ENCODE peak calls at places on chromosome X, in four cellular contexts. N, F, T and B are unnamed samples.

GRCh38 chrX:123489011-123489410 is 243.8 kb downstream of the THOC2 start:
- DNase-seq in N (no peak), F (no peak), T (no peak), B (no peak)

GRCh38 chrX:102712967-102713677 is 874 bp downstream of the GPRASP2 start:
- DNase-seq in N (peak; percentile 26), F (peak; percentile 47), T (no peak), B (no peak)

GRCh38 chrX:151738751-151739150 is 4.2 kb downstream of the CNGA2 start:
- DNase-seq in N (no peak), F (no peak), T (no peak), B (no peak)

GRCh38 chrX:101417981-101418841 is 10.2 kb downstream of the HNRNPH2 start:
- DNase-seq in N (no peak), F (peak; percentile 74), T (no peak), B (peak; percentile 72)

GRCh38 chrX:103878466-103879151 is 46.6 kb upstream of the RAB9B start:
- DNase-seq in N (no peak), F (no peak), T (no peak), B (no peak)

GRCh38 chrX:39650883-39651282 is 446.9 kb downstream of the BCOR start:
- DNase-seq in N (no peak), F (no peak), T (no peak), B (no peak)

GRCh38 chrX:47568656-47569295 is 7.8 kb downstream of the ARAF start:
- DNase-seq in N (no peak), F (peak; percentile 68), T (no peak), B (no peak)

GRCh38 chrX:572490-573124 is 58.0 kb upstream of the SHOX start:
- DNase-seq in N (no peak), F (no peak), T (no peak), B (peak; percentile 42)

GRCh38 chrX:153353416-153353815 is 19.5 kb downstream of the ZNF275 start:
- DNase-seq in N (no peak), F (no peak), T (no peak), B (no peak)

GRCh38 chrX:11188664-11189063 is 77.5 kb downstream of the HCCS start:
- DNase-seq in N (no peak), F (no peak), T (no peak), B (no peak)

GRCh38 chrX:1529756-1530155 is 7.2 kb downstream of the P2RY8 start:
- DNase-seq in N (no peak), F (no peak), T (no peak), B (no peak)

GRCh38 chrX:111447298-111447697 is 35.3 kb upstream of the DCX start:
- DNase-seq in N (peak; percentile 11), F (peak; percentile 20), T (no peak), B (no peak)

GRCh38 chrX:115579786-115580294 is 18.9 kb downstream of the PLS3 start:
- DNase-seq in N (no peak), F (no peak), T (no peak), B (no peak)
- TF ChIP-seq NRF1 in N (no peak), F (no peak), T (no peak), B (no peak)

DNA sequence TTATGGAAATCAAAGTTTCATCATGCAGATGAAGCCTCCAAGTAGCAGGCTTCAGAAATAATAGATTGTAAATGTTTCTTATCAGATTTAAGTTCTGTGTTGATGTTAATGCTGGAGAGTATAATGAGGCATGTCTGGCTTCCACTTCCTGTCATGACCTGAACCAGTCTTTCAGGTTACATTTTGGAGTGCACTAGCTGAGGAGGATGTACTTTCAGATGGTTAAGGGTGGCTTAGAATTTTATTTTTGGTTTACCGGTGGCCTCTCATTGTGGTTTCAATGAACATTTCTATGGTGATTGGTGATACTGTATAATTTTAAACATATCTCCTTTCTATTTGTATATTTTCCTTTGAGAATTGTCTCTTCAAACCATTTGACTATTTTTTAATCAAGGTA is 890.4 kb downstream of the SH3BGRL start:
- DNase-seq in N (no peak), F (no peak), T (no peak), B (no peak)
- TF ChIP-seq NRF1 in N (no peak), F (no peak), T (no peak), B (no peak)

GRCh38 chrX:140817943-140818342 is 108.4 kb downstream of the LINC00632 start:
- DNase-seq in N (no peak), F (peak; percentile 19), T (no peak), B (no peak)
- TF ChIP-seq NRF1 in N (no peak), F (no peak), T (no peak), B (no peak)

DNA sequence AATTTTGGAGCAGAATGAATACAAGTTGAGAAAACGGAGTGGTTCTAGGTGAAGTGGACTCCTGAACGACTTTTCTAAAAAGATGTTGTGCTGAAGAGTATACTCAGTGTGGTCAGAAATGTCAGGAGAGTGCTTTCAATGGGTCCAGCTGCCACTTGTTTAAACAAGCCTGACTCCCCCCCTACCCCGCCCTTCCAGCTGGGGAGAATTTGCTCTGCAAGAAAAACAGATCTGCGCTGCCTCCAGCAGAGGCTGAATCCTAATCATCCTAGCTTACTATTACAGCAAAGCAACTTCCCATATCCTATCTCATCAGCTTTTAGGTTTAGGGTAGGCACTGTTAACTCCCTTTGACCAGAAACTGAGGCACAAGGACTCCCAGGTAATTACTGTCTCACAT is 1.9 kb downstream of the MAP3K15 start:
- DNase-seq in N (no peak), F (peak; percentile 22), T (no peak), B (no peak)
- TF ChIP-seq NRF1 in N (no peak), F (no peak), T (no peak), B (no peak)

GRCh38 chrX:21856504-21856903 is 717 bp downstream of the YY2 start:
- DNase-seq in N (no peak), F (no peak), T (no peak), B (no peak)
- TF ChIP-seq NRF1 in N (no peak), F (no peak), T (no peak), B (no peak)

GRCh38 chrX:119646515-119646914 is 40.3 kb upstream of the NKRF start:
- DNase-seq in N (no peak), F (no peak), T (no peak), B (no peak)
- TF ChIP-seq NRF1 in N (no peak), F (no peak), T (no peak), B (no peak)

DNA sequence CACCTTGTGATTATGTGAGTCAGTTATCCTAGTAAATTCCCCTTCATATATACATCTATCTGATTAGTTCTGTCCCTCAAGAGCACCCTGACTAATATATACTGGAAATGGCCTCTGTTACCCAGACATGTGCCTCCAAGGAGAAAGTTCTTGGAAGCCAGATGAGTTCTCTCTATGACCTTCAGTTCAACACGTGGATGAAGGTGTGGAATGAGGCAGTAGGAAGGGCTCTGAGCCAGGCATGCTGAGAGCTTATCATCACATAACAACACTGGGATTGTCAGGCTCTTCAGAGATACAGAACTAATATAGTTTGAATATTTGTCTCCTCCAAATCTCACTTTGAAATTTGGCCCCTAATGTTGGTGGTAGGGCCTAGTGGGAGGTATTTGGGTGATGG is 44.4 kb upstream of the DHRSX start:
- DNase-seq in N (no peak), F (no peak), T (no peak), B (no peak)
- TF ChIP-seq NRF1 in N (no peak), F (no peak), T (no peak), B (no peak)

GRCh38 chrX:132463411-132463810 is 25.4 kb downstream of the MBNL3 start:
- DNase-seq in N (peak; percentile 39), F (peak; percentile 6), T (no peak), B (peak; percentile 47)
- TF ChIP-seq NRF1 in N (no peak), F (no peak), T (no peak), B (no peak)

GRCh38 chrX:65697915-65698796 is 30.7 kb downstream of the MSN start:
- DNase-seq in N (peak; percentile 36), F (no peak), T (peak; percentile 83), B (no peak)
- TF ChIP-seq NRF1 in N (no peak), F (no peak), T (no peak), B (no peak)